ENCODE peak calls at places on chromosomes 4 and X, in six cellular contexts. V is psoas muscle, G is SK-N-SH, H is colonic mucosa, Y is lower lobe of right lung, A is ovary. I is an unnamed sample.

GRCh38 chrX:15293471-15293870 is 22.0 kb downstream of the ASB11 start:
- DNase-seq in V (no peak), G (no peak), H (no peak), Y (no peak), A (no peak), I (no peak)

GRCh38 chr4:139819082-139819481 is 153.5 kb downstream of the MGST2 start:
- DNase-seq in V (no peak), G (no peak), H (no peak), Y (no peak), A (no peak), I (no peak)

GRCh38 chr4:29852537-29852936 is 867.6 kb upstream of the PCDH7 start:
- DNase-seq in V (no peak), G (no peak), H (no peak), Y (no peak), A (no peak), I (no peak)

GRCh38 chrX:115233497-115234219 is at the start of gene LRCH2:
- DNase-seq in V (peak; percentile 52), G (peak; percentile 86), H (peak; percentile 24), Y (peak; percentile 51), A (peak; percentile 66), I (peak; percentile 71)

GRCh38 chr4:70559216-70559830 is 32.7 kb upstream of the AMBN start:
- DNase-seq in V (no peak), G (peak; percentile 37), H (peak; percentile 34), Y (no peak), A (no peak), I (peak; percentile 61)

GRCh38 chr4:76752911-76753494 is 144.9 kb downstream of the SOWAHB start:
- DNase-seq in V (no peak), G (peak; percentile 60), H (no peak), Y (no peak), A (no peak), I (no peak)

GRCh38 chr4:145937021-145937861 is 1.4 kb downstream of the ZNF827 start:
- DNase-seq in V (peak; percentile 85), G (peak; percentile 83), H (peak; percentile 79), Y (peak; percentile 65), A (peak; percentile 80), I (peak; percentile 88)

GRCh38 chr4:133143775-133144430 is 5.2 kb upstream of the PCDH10 start:
- DNase-seq in V (no peak), G (no peak), H (no peak), Y (no peak), A (no peak), I (no peak)

GRCh38 chr4:84024405-84024804 is 474.7 kb downstream of the NKX6-1 start:
- DNase-seq in V (no peak), G (no peak), H (no peak), Y (no peak), A (no peak), I (no peak)

GRCh38 chr4:172998527-172999469 is 169.8 kb upstream of the GALNT7 start:
- DNase-seq in V (no peak), G (no peak), H (no peak), Y (no peak), A (no peak), I (no peak)
- H3K27ac ChIP-seq in V (peak overlapping the region; percentile 31), G (peak overlapping the region; percentile 82), H (no peak overlapping the region), Y (no peak overlapping the region), A (no peak overlapping the region), I (no peak overlapping the region)

GRCh38 chr4:87497141-87497540 is 32.0 kb downstream of the SPARCL1 start:
- DNase-seq in V (no peak), G (no peak), H (no peak), Y (no peak), A (no peak), I (peak; percentile 11)
- TF ChIP-seq CTCF in V (peak; percentile 7), G (peak; percentile 53), H (no peak), Y (peak; percentile 26), A (no peak), I (peak; percentile 58)

GRCh38 chr4:40189997-40190396 is 6.8 kb upstream of the RHOH start:
- DNase-seq in V (no peak), G (no peak), H (peak; percentile 46), Y (no peak), A (peak; percentile 54), I (no peak)

GRCh38 chr4:40193018-40193571 is 3.7 kb upstream of the RHOH start:
- DNase-seq in V (no peak), G (no peak), H (no peak), Y (no peak), A (no peak), I (no peak)

GRCh38 chr4:40190880-40191815 is 5.7 kb upstream of the RHOH start:
- DNase-seq in V (no peak), G (no peak), H (peak; percentile 22), Y (no peak), A (no peak), I (no peak)

GRCh38 chr4:40192286-40193017 is 4.4 kb upstream of the RHOH start:
- DNase-seq in V (no peak), G (no peak), H (peak; percentile 14), Y (no peak), A (no peak), I (no peak)

DNA sequence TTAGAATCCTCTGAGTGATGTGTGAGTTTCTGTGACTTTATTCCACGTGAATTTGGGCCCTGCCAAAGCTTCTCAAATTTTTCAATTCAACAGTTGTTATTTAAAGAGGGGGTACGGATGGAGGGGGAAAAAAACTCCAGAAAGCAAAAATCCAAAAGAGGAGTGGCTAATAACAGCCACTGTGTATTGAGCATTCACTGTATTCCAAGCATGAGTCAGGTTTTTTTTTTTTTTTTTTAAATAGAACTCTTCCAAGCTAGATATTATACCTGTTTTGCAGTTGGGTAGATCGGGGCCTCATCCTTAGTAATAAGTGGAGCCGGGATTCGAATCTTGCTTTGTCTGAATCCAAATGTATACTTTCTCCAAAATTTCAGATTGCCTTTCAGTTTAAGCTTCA is 6.4 kb upstream of the RHOH start:
- DNase-seq in V (no peak), G (no peak), H (no peak), Y (no peak), A (no peak), I (no peak)
- H3K4me3 ChIP-seq in V (no peak overlapping the region), G (no peak overlapping the region), H (no peak overlapping the region), Y (no peak overlapping the region), A (no peak overlapping the region), I (no peak overlapping the region)

GRCh38 chr4:99844048-99844447 is 27.4 kb downstream of the DAPP1 start:
- DNase-seq in V (no peak), G (no peak), H (no peak), Y (no peak), A (no peak), I (no peak)

GRCh38 chr4:99845179-99845578 is 28.6 kb downstream of the DAPP1 start:
- DNase-seq in V (no peak), G (peak; percentile 73), H (no peak), Y (no peak), A (no peak), I (no peak)

GRCh38 chr4:99846891-99847290 is 30.3 kb downstream of the DAPP1 start:
- DNase-seq in V (no peak), G (no peak), H (no peak), Y (no peak), A (no peak), I (no peak)

GRCh38 chr4:99847362-99847976 is 30.8 kb downstream of the DAPP1 start:
- DNase-seq in V (no peak), G (no peak), H (no peak), Y (no peak), A (no peak), I (no peak)

GRCh38 chr4:99845708-99846469 is 29.3 kb downstream of the DAPP1 start:
- DNase-seq in V (no peak), G (no peak), H (no peak), Y (no peak), A (no peak), I (no peak)
- H3K27ac ChIP-seq in V (no peak overlapping the region), G (no peak overlapping the region), H (no peak overlapping the region), Y (no peak overlapping the region), A (no peak overlapping the region), I (no peak overlapping the region)

I was measured in WERI-Rb-1.